ENCODE peak calls at places on chromosomes 3 and 15, in eight cellular contexts. U is keratinocyte, V is AG04449, H is gastrocnemius medialis, A is SK-N-SH, E is iPS DF 6.9, T is A549, J is lower lobe of right lung. S is an unnamed sample.

GRCh38 chr3:190840146-190840545 is 22.3 kb downstream of the GMNC start:
- DNase-seq in U (no peak), V (no peak), H (no peak), A (no peak), E (no peak), T (no peak), J (no peak), S (no peak)

GRCh38 chr15:26939398-26939797 is 31.6 kb upstream of the GABRG3 start:
- DNase-seq in U (no peak), V (no peak), H (no peak), A (peak), E (no peak), T (no peak), J (no peak), S (no peak)

GRCh38 chr3:50806031-50806430 is 131.3 kb downstream of the DOCK3 start:
- DNase-seq in U (no peak), V (no peak), H (no peak), A (no peak), E (no peak), T (no peak), J (no peak), S (no peak)

GRCh38 chr15:39448409-39448808 is 132.5 kb upstream of the THBS1 start:
- DNase-seq in U (no peak), V (no peak), H (no peak), A (no peak), E (no peak), T (no peak), J (no peak), S (no peak)

GRCh38 chr15:66308526-66308925 is 15.2 kb downstream of the DIS3L start:
- DNase-seq in U (no peak), V (no peak), H (no peak), A (no peak), E (no peak), T (no peak), J (no peak), S (no peak)

GRCh38 chr3:187551419-187551818 is 118.8 kb downstream of the SST start:
- DNase-seq in U (no peak), V (peak), H (no peak), A (no peak), E (no peak), T (no peak), J (no peak), S (no peak)

GRCh38 chr15:36810656-36811449 is 231.4 kb downstream of the CDIN1 start:
- DNase-seq in U (no peak), V (no peak), H (no peak), A (no peak), E (no peak), T (no peak), J (no peak), S (peak)

GRCh38 chr15:67833504-67834248 is 6.2 kb downstream of the RNU6-1 start:
- DNase-seq in U (no peak), V (no peak), H (no peak), A (peak), E (no peak), T (peak), J (no peak), S (peak)

GRCh38 chr15:52288051-52288942 is 7.3 kb downstream of the MYO5C start:
- DNase-seq in U (no peak), V (no peak), H (no peak), A (no peak), E (no peak), T (peak), J (peak), S (peak)

GRCh38 chr3:10334042-10334441 is 13.1 kb upstream of the SEC13 start:
- DNase-seq in U (no peak), V (no peak), H (no peak), A (no peak), E (no peak), T (no peak), J (no peak), S (peak)

GRCh38 chr3:188253800-188254452 is 100.0 kb downstream of the LPP start:
- DNase-seq in U (no peak), V (no peak), H (no peak), A (no peak), E (no peak), T (no peak), J (no peak), S (no peak)

GRCh38 chr3:112378989-112379692 is 46.2 kb downstream of the CD200 start:
- DNase-seq in U (peak), V (no peak), H (no peak), A (no peak), E (no peak), T (no peak), J (no peak), S (no peak)

GRCh38 chr3:187914231-187914630 is 169.0 kb upstream of the BCL6 start:
- DNase-seq in U (no peak), V (no peak), H (peak), A (no peak), E (no peak), T (no peak), J (no peak), S (no peak)

GRCh38 chr3:87128006-87128405 is 99.1 kb upstream of the CHMP2B start:
- DNase-seq in U (no peak), V (no peak), H (no peak), A (no peak), E (no peak), T (no peak), J (no peak), S (no peak)

GRCh38 chr3:97037294-97037943 is 223.0 kb downstream of the EPHA6 start:
- DNase-seq in U (no peak), V (no peak), H (no peak), A (no peak), E (no peak), T (no peak), J (no peak), S (no peak)

GRCh38 chr3:51434746-51435323 is 43.8 kb downstream of the RBM15B start:
- DNase-seq in U (peak), V (no peak), H (peak), A (peak), E (peak), T (peak), J (no peak), S (peak)

GRCh38 chr3:13844911-13845310 is 35.0 kb downstream of the WNT7A start:
- DNase-seq in U (no peak), V (no peak), H (no peak), A (no peak), E (no peak), T (no peak), J (no peak), S (no peak)

GRCh38 chr15:25250906-25251622 is 187.8 kb downstream of the UBE3A start:
- DNase-seq in U (no peak), V (no peak), H (peak), A (no peak), E (no peak), T (no peak), J (peak), S (peak)

GRCh38 chr3:186644683-186645082 is 4.5 kb downstream of the FETUB start:
- DNase-seq in U (no peak), V (no peak), H (no peak), A (no peak), E (no peak), T (no peak), J (no peak), S (no peak)

GRCh38 chr3:172087198-172087597 is 47.8 kb downstream of the FNDC3B start:
- DNase-seq in U (no peak), V (no peak), H (no peak), A (no peak), E (no peak), T (no peak), J (no peak), S (no peak)
- H3K4me3 ChIP-seq in U (peak), V (no peak), H (no peak), A (no peak), E (no peak), T (no peak), J (no peak), S (no peak)

GRCh38 chr3:25655659-25656058 is 9.0 kb downstream of the TOP2B start:
- DNase-seq in U (no peak), V (no peak), H (no peak), A (no peak), E (no peak), T (no peak), J (no peak), S (no peak)

GRCh38 chr3:25653322-25653721 is 11.4 kb downstream of the TOP2B start:
- DNase-seq in U (no peak), V (no peak), H (no peak), A (no peak), E (no peak), T (no peak), J (no peak), S (no peak)

GRCh38 chr3:25652921-25653320 is 11.8 kb downstream of the TOP2B start:
- DNase-seq in U (no peak), V (no peak), H (no peak), A (no peak), E (no peak), T (no peak), J (no peak), S (no peak)

GRCh38 chr3:25654576-25654975 is 10.1 kb downstream of the TOP2B start:
- DNase-seq in U (no peak), V (no peak), H (no peak), A (no peak), E (no peak), T (no peak), J (no peak), S (no peak)

GRCh38 chr3:25657293-25657692 is 7.4 kb downstream of the TOP2B start:
- DNase-seq in U (no peak), V (no peak), H (no peak), A (no peak), E (no peak), T (no peak), J (no peak), S (no peak)
- H3K4me3 ChIP-seq in U (no peak), V (no peak), H (no peak), A (no peak), E (no peak), T (no peak), J (no peak), S (no peak)

DNA sequence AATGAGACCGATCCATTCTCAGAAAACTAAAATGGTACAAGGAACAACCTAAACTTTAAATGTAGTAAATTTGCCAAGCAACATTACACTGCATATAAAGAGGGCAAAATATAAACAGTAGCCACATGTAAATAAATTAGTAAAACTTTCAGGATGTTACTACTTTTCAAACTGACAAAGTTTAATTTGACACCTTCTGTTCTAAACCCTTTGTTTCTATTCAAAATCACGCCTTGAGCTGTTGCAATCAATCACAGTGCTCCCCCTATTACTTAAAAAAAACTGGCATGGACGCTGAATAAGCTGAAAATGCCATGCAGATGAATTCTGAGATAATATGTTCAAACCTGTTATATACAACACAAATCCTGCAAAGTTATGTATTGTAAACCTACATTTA is 69.3 kb downstream of the SATB1 start:
- DNase-seq in U (no peak), V (no peak), H (no peak), A (no peak), E (no peak), T (no peak), J (no peak), S (no peak)
- H3K4me3 ChIP-seq in U (no peak), V (no peak), H (no peak), A (no peak), E (no peak), T (no peak), J (no peak), S (no peak)

GRCh38 chr3:141294848-141295247 is 63.2 kb downstream of the PXYLP1 start:
- DNase-seq in U (no peak), V (peak), H (no peak), A (no peak), E (no peak), T (peak), J (no peak), S (no peak)
- H3K4me3 ChIP-seq in U (peak), V (no peak), H (peak), A (peak), E (no peak), T (peak), J (peak), S (no peak)